ENCODE peak calls at places on chromosomes 11 and 22, in seven cellular contexts. One of them, this sample, is unnamed.

GRCh38 chr11:123587044-123587443 is 67.4 kb downstream of the SCN3B start:
- DNase-seq in foreskin fibroblast: no peak
- DNase-seq in choroid plexus epithelial cell: no peak
- DNase-seq in epithelial cell of esophagus: peak
- DNase-seq in BJ: no peak
- DNase-seq in uterus: no peak
- DNase-seq in endothelial cell: no peak
- DNase-seq in this sample: peak

GRCh38 chr11:17642370-17642769 is 77.0 kb upstream of the MYOD1 start:
- DNase-seq in foreskin fibroblast: no peak
- DNase-seq in choroid plexus epithelial cell: no peak
- DNase-seq in epithelial cell of esophagus: no peak
- DNase-seq in BJ: no peak
- DNase-seq in uterus: no peak
- DNase-seq in endothelial cell: no peak
- DNase-seq in this sample: no peak

GRCh38 chr11:73334244-73335203 is 26.4 kb downstream of the ARHGEF17 start:
- DNase-seq in foreskin fibroblast: peak
- DNase-seq in choroid plexus epithelial cell: peak
- DNase-seq in epithelial cell of esophagus: peak
- DNase-seq in BJ: no peak
- DNase-seq in uterus: peak
- DNase-seq in endothelial cell: peak
- DNase-seq in this sample: peak

GRCh38 chr22:17866127-17866526 is 91.9 kb upstream of the BID start:
- DNase-seq in foreskin fibroblast: no peak
- DNase-seq in choroid plexus epithelial cell: no peak
- DNase-seq in epithelial cell of esophagus: no peak
- DNase-seq in BJ: no peak
- DNase-seq in uterus: no peak
- DNase-seq in endothelial cell: no peak
- DNase-seq in this sample: no peak

GRCh38 chr11:61264795-61265194 is 23.8 kb downstream of the PGA5 start:
- DNase-seq in foreskin fibroblast: no peak
- DNase-seq in choroid plexus epithelial cell: no peak
- DNase-seq in epithelial cell of esophagus: no peak
- DNase-seq in BJ: no peak
- DNase-seq in uterus: no peak
- DNase-seq in endothelial cell: no peak
- DNase-seq in this sample: no peak

GRCh38 chr11:92008249-92008648 is 216.4 kb upstream of the FAT3 start:
- DNase-seq in foreskin fibroblast: no peak
- DNase-seq in choroid plexus epithelial cell: no peak
- DNase-seq in epithelial cell of esophagus: no peak
- DNase-seq in BJ: no peak
- DNase-seq in uterus: no peak
- DNase-seq in endothelial cell: no peak
- DNase-seq in this sample: no peak

GRCh38 chr11:2265854-2266585 is 4.4 kb downstream of the ASCL2 start:
- DNase-seq in foreskin fibroblast: no peak
- DNase-seq in choroid plexus epithelial cell: no peak
- DNase-seq in epithelial cell of esophagus: no peak
- DNase-seq in BJ: no peak
- DNase-seq in uterus: no peak
- DNase-seq in endothelial cell: no peak
- DNase-seq in this sample: no peak

GRCh38 chr11:24645563-24645962 is 148.7 kb downstream of the LUZP2 start:
- DNase-seq in foreskin fibroblast: no peak
- DNase-seq in choroid plexus epithelial cell: no peak
- DNase-seq in epithelial cell of esophagus: no peak
- DNase-seq in BJ: no peak
- DNase-seq in uterus: no peak
- DNase-seq in endothelial cell: no peak
- DNase-seq in this sample: no peak

GRCh38 chr22:24822471-24822870 is 16.5 kb downstream of the SGSM1 start:
- DNase-seq in foreskin fibroblast: no peak
- DNase-seq in choroid plexus epithelial cell: no peak
- DNase-seq in epithelial cell of esophagus: no peak
- DNase-seq in BJ: no peak
- DNase-seq in uterus: no peak
- DNase-seq in endothelial cell: no peak
- DNase-seq in this sample: no peak

GRCh38 chr11:21301981-21302380 is 632.6 kb downstream of the NELL1 start:
- DNase-seq in foreskin fibroblast: no peak
- DNase-seq in choroid plexus epithelial cell: no peak
- DNase-seq in epithelial cell of esophagus: no peak
- DNase-seq in BJ: no peak
- DNase-seq in uterus: no peak
- DNase-seq in endothelial cell: no peak
- DNase-seq in this sample: no peak

GRCh38 chr11:4095509-4096230 is 1.1 kb downstream of the RRM1 start:
- DNase-seq in foreskin fibroblast: peak
- DNase-seq in choroid plexus epithelial cell: peak
- DNase-seq in epithelial cell of esophagus: peak
- DNase-seq in BJ: no peak
- DNase-seq in uterus: no peak
- DNase-seq in endothelial cell: no peak
- DNase-seq in this sample: peak

GRCh38 chr11:122756417-122756816 is 81.9 kb upstream of the CRTAM start:
- DNase-seq in foreskin fibroblast: no peak
- DNase-seq in choroid plexus epithelial cell: no peak
- DNase-seq in epithelial cell of esophagus: no peak
- DNase-seq in BJ: no peak
- DNase-seq in uterus: no peak
- DNase-seq in endothelial cell: peak
- DNase-seq in this sample: no peak

GRCh38 chr22:32079110-32080089 is 36.3 kb downstream of the SLC5A1 start:
- DNase-seq in foreskin fibroblast: peak
- DNase-seq in choroid plexus epithelial cell: peak
- DNase-seq in epithelial cell of esophagus: peak
- DNase-seq in BJ: peak
- DNase-seq in uterus: no peak
- DNase-seq in endothelial cell: no peak
- DNase-seq in this sample: peak

GRCh38 chr11:128422576-128423370 is 164.6 kb downstream of the ETS1 start:
- DNase-seq in foreskin fibroblast: no peak
- DNase-seq in choroid plexus epithelial cell: no peak
- DNase-seq in epithelial cell of esophagus: no peak
- DNase-seq in BJ: no peak
- DNase-seq in uterus: no peak
- DNase-seq in endothelial cell: no peak
- DNase-seq in this sample: no peak

GRCh38 chr11:100442017-100442416 is 245.1 kb upstream of the ARHGAP42 start:
- DNase-seq in foreskin fibroblast: no peak
- DNase-seq in choroid plexus epithelial cell: no peak
- DNase-seq in epithelial cell of esophagus: peak
- DNase-seq in BJ: no peak
- DNase-seq in uterus: no peak
- DNase-seq in endothelial cell: no peak
- DNase-seq in this sample: peak

GRCh38 chr11:108958446-108959123 is 293.7 kb downstream of the DDX10 start:
- DNase-seq in foreskin fibroblast: peak
- DNase-seq in choroid plexus epithelial cell: peak
- DNase-seq in epithelial cell of esophagus: peak
- DNase-seq in BJ: no peak
- DNase-seq in uterus: no peak
- DNase-seq in endothelial cell: no peak
- DNase-seq in this sample: peak

GRCh38 chr11:103894673-103895072 is 141.8 kb upstream of the DDI1 start:
- DNase-seq in foreskin fibroblast: no peak
- DNase-seq in choroid plexus epithelial cell: no peak
- DNase-seq in epithelial cell of esophagus: no peak
- DNase-seq in BJ: no peak
- DNase-seq in uterus: no peak
- DNase-seq in endothelial cell: no peak
- DNase-seq in this sample: no peak

GRCh38 chr11:103898577-103899336 is 137.7 kb upstream of the DDI1 start:
- DNase-seq in foreskin fibroblast: no peak
- DNase-seq in choroid plexus epithelial cell: no peak
- DNase-seq in epithelial cell of esophagus: no peak
- DNase-seq in BJ: no peak
- DNase-seq in uterus: no peak
- DNase-seq in endothelial cell: no peak
- DNase-seq in this sample: no peak

GRCh38 chr11:103901656-103902055 is 134.8 kb upstream of the DDI1 start:
- DNase-seq in foreskin fibroblast: no peak
- DNase-seq in choroid plexus epithelial cell: peak
- DNase-seq in epithelial cell of esophagus: no peak
- DNase-seq in BJ: no peak
- DNase-seq in uterus: no peak
- DNase-seq in endothelial cell: no peak
- DNase-seq in this sample: no peak

GRCh38 chr11:103897156-103897555 is 139.3 kb upstream of the DDI1 start:
- DNase-seq in foreskin fibroblast: peak
- DNase-seq in choroid plexus epithelial cell: peak
- DNase-seq in epithelial cell of esophagus: no peak
- DNase-seq in BJ: no peak
- DNase-seq in uterus: no peak
- DNase-seq in endothelial cell: no peak
- DNase-seq in this sample: no peak

GRCh38 chr11:103898065-103898464 is 138.4 kb upstream of the DDI1 start:
- DNase-seq in foreskin fibroblast: no peak
- DNase-seq in choroid plexus epithelial cell: no peak
- DNase-seq in epithelial cell of esophagus: peak
- DNase-seq in BJ: no peak
- DNase-seq in uterus: no peak
- DNase-seq in endothelial cell: no peak
- DNase-seq in this sample: no peak
- TF ChIP-seq CTCF in foreskin fibroblast: no peak
- TF ChIP-seq CTCF in choroid plexus epithelial cell: no peak
- TF ChIP-seq CTCF in epithelial cell of esophagus: no peak
- TF ChIP-seq CTCF in BJ: no peak
- TF ChIP-seq CTCF in uterus: no peak
- TF ChIP-seq CTCF in endothelial cell: no peak
- TF ChIP-seq CTCF in this sample: no peak

GRCh38 chr11:57457643-57458023 is 2.7 kb upstream of the RTN4RL2 start:
- DNase-seq in foreskin fibroblast: no peak
- DNase-seq in choroid plexus epithelial cell: no peak
- DNase-seq in epithelial cell of esophagus: no peak
- DNase-seq in BJ: no peak
- DNase-seq in uterus: no peak
- DNase-seq in endothelial cell: no peak
- DNase-seq in this sample: no peak
- TF ChIP-seq CTCF in foreskin fibroblast: no peak
- TF ChIP-seq CTCF in choroid plexus epithelial cell: no peak
- TF ChIP-seq CTCF in epithelial cell of esophagus: no peak
- TF ChIP-seq CTCF in BJ: no peak
- TF ChIP-seq CTCF in uterus: no peak
- TF ChIP-seq CTCF in endothelial cell: peak
- TF ChIP-seq CTCF in this sample: no peak

GRCh38 chr11:6233984-6234313 is 487 bp downstream of the FHIP1B start:
- DNase-seq in foreskin fibroblast: no peak
- DNase-seq in choroid plexus epithelial cell: no peak
- DNase-seq in epithelial cell of esophagus: no peak
- DNase-seq in BJ: no peak
- DNase-seq in uterus: no peak
- DNase-seq in endothelial cell: peak
- DNase-seq in this sample: no peak

GRCh38 chr11:6232899-6233298 is 1.5 kb downstream of the FHIP1B start:
- DNase-seq in foreskin fibroblast: no peak
- DNase-seq in choroid plexus epithelial cell: no peak
- DNase-seq in epithelial cell of esophagus: no peak
- DNase-seq in BJ: no peak
- DNase-seq in uterus: no peak
- DNase-seq in endothelial cell: no peak
- DNase-seq in this sample: no peak

GRCh38 chr11:6237903-6238302 is 986 bp upstream of the CNGA4 start:
- DNase-seq in foreskin fibroblast: no peak
- DNase-seq in choroid plexus epithelial cell: no peak
- DNase-seq in epithelial cell of esophagus: no peak
- DNase-seq in BJ: no peak
- DNase-seq in uterus: no peak
- DNase-seq in endothelial cell: no peak
- DNase-seq in this sample: no peak

GRCh38 chr11:6237271-6237670 is 1.6 kb upstream of the CNGA4 start:
- DNase-seq in foreskin fibroblast: no peak
- DNase-seq in choroid plexus epithelial cell: no peak
- DNase-seq in epithelial cell of esophagus: no peak
- DNase-seq in BJ: no peak
- DNase-seq in uterus: no peak
- DNase-seq in endothelial cell: no peak
- DNase-seq in this sample: no peak

GRCh38 chr11:6234314-6235031 is at the start of gene FHIP1B:
- DNase-seq in foreskin fibroblast: peak
- DNase-seq in choroid plexus epithelial cell: peak
- DNase-seq in epithelial cell of esophagus: peak
- DNase-seq in BJ: peak
- DNase-seq in uterus: peak
- DNase-seq in endothelial cell: peak
- DNase-seq in this sample: peak
- TF ChIP-seq CTCF in foreskin fibroblast: no peak
- TF ChIP-seq CTCF in choroid plexus epithelial cell: no peak
- TF ChIP-seq CTCF in epithelial cell of esophagus: no peak
- TF ChIP-seq CTCF in BJ: no peak
- TF ChIP-seq CTCF in uterus: no peak
- TF ChIP-seq CTCF in endothelial cell: no peak
- TF ChIP-seq CTCF in this sample: no peak

GRCh38 chr22:46390652-46391301 is 55.3 kb downstream of the TRMU start:
- DNase-seq in foreskin fibroblast: peak
- DNase-seq in choroid plexus epithelial cell: peak
- DNase-seq in epithelial cell of esophagus: peak
- DNase-seq in BJ: peak
- DNase-seq in uterus: no peak
- DNase-seq in endothelial cell: no peak
- DNase-seq in this sample: no peak
- TF ChIP-seq CTCF in foreskin fibroblast: peak
- TF ChIP-seq CTCF in choroid plexus epithelial cell: peak
- TF ChIP-seq CTCF in epithelial cell of esophagus: peak
- TF ChIP-seq CTCF in BJ: peak
- TF ChIP-seq CTCF in uterus: no peak
- TF ChIP-seq CTCF in endothelial cell: no peak
- TF ChIP-seq CTCF in this sample: no peak

GRCh38 chr11:28674432-28675076 is 566.4 kb downstream of the METTL15 start:
- DNase-seq in foreskin fibroblast: peak
- DNase-seq in choroid plexus epithelial cell: peak
- DNase-seq in epithelial cell of esophagus: peak
- DNase-seq in BJ: peak
- DNase-seq in uterus: no peak
- DNase-seq in endothelial cell: peak
- DNase-seq in this sample: peak
- TF ChIP-seq CTCF in foreskin fibroblast: peak
- TF ChIP-seq CTCF in choroid plexus epithelial cell: peak
- TF ChIP-seq CTCF in epithelial cell of esophagus: no peak
- TF ChIP-seq CTCF in BJ: peak
- TF ChIP-seq CTCF in uterus: no peak
- TF ChIP-seq CTCF in endothelial cell: no peak
- TF ChIP-seq CTCF in this sample: no peak

DNA sequence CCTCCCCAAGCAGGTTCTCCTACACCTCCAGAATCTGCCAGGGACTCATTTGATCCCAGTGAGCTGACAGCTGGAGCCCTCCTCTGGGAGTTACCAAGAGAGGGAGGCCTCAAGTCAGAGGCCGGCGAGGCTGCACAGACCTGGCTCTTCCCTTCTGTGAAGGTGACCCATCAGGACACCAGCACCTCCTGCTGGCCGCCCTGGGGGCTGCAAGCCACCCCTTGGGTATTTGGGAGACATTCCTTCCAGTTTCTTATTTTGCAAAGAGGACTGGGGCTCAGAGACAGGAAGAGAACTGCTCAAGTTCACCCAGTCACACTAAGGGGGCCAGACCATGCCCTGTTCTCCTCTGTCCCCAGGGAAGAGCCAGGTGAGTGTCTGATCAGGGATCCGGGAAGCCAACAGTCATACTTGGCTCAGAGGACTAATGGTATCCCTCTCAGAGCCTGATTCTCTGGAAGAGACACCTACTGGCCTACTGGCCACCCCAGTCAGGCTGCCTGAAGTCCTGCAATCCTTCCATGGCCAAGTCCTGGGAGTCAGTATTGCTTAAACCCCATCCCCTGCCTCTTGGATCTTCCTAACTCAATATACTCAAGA is 40.5 kb upstream of the RIC3 start:
- DNase-seq in foreskin fibroblast: no peak
- DNase-seq in choroid plexus epithelial cell: no peak
- DNase-seq in epithelial cell of esophagus: no peak
- DNase-seq in BJ: no peak
- DNase-seq in uterus: no peak
- DNase-seq in endothelial cell: no peak
- DNase-seq in this sample: no peak
- TF ChIP-seq CTCF in foreskin fibroblast: peak
- TF ChIP-seq CTCF in choroid plexus epithelial cell: peak
- TF ChIP-seq CTCF in epithelial cell of esophagus: peak
- TF ChIP-seq CTCF in BJ: peak
- TF ChIP-seq CTCF in uterus: no peak
- TF ChIP-seq CTCF in endothelial cell: peak
- TF ChIP-seq CTCF in this sample: peak